ENCODE peak calls at places on chromosomes 6 and 20, in five cellular contexts. C is fibroblast of the aortic adventitia; N is astrocyte of the spinal cord; U is CD4-positive, alpha-beta T cell; T is epithelial cell of esophagus. L is an unnamed sample.

GRCh38 chr20:44054118-44054517 is 132.9 kb downstream of the JPH2 start:
- DNase-seq in C (no peak), N (no peak), U (no peak), T (no peak), L (no peak)

GRCh38 chr6:88574666-88575065 is 388.8 kb downstream of the RNGTT start:
- DNase-seq in C (no peak), N (no peak), U (no peak), T (no peak), L (no peak)

GRCh38 chr20:36215778-36216177 is 20.5 kb upstream of the AAR2 start:
- DNase-seq in C (no peak), N (no peak), U (no peak), T (no peak), L (no peak)

GRCh38 chr6:96299525-96299924 is 222.1 kb upstream of the UFL1 start:
- DNase-seq in C (no peak), N (no peak), U (no peak), T (no peak), L (no peak)

GRCh38 chr6:97097068-97098047 is 172.8 kb downstream of the KLHL32 start:
- DNase-seq in C (peak; percentile 4), N (no peak), U (no peak), T (no peak), L (no peak)

GRCh38 chr6:130558131-130558530 is 192.3 kb downstream of the TMEM200A start:
- DNase-seq in C (no peak), N (no peak), U (no peak), T (no peak), L (no peak)

GRCh38 chr6:35596448-35597442 is 84.0 kb upstream of the TULP1 start:
- DNase-seq in C (peak; percentile 88), N (peak; percentile 94), U (no peak), T (peak; percentile 78), L (peak; percentile 75)

GRCh38 chr6:144661101-144661806 is 376.1 kb downstream of the UTRN start:
- DNase-seq in C (peak; percentile 32), N (peak; percentile 53), U (no peak), T (peak; percentile 56), L (peak; percentile 22)

GRCh38 chr20:2840967-2841531 is 504 bp downstream of the VPS16 start:
- DNase-seq in C (peak; percentile 66), N (peak; percentile 66), U (no peak), T (peak; percentile 35), L (peak; percentile 54)

GRCh38 chr6:119676230-119676629 is 326.7 kb upstream of the MAN1A1 start:
- DNase-seq in C (no peak), N (peak; percentile 20), U (no peak), T (no peak), L (no peak)

GRCh38 chr6:153944197-153944596 is 94.8 kb upstream of the OPRM1 start:
- DNase-seq in C (no peak), N (no peak), U (no peak), T (no peak), L (no peak)

GRCh38 chr6:82646231-82646615 is 282.6 kb downstream of the TPBG start:
- DNase-seq in C (no peak), N (peak; percentile 7), U (no peak), T (peak; percentile 54), L (peak; percentile 1)

GRCh38 chr6:52491203-52492069 is 71.3 kb downstream of the EFHC1 start:
- DNase-seq in C (peak; percentile 2), N (no peak), U (no peak), T (no peak), L (peak; percentile 82)

GRCh38 chr6:169387809-169388383 is 134.2 kb upstream of the THBS2 start:
- DNase-seq in C (no peak), N (no peak), U (no peak), T (no peak), L (no peak)

GRCh38 chr6:72032056-72032455 is 145.7 kb downstream of the RIMS1 start:
- DNase-seq in C (no peak), N (peak; percentile 9), U (no peak), T (peak; percentile 87), L (peak; percentile 32)

GRCh38 chr20:42083280-42083679 is 465.1 kb upstream of the CHD6 start:
- DNase-seq in C (no peak), N (no peak), U (no peak), T (no peak), L (no peak)

GRCh38 chr20:56358070-56358469 is 704 bp upstream of the FAM210B start:
- DNase-seq in C (no peak), N (no peak), U (no peak), T (no peak), L (peak; percentile 52)

GRCh38 chr20:32672982-32673727 is 586 bp downstream of the C20orf203 start:
- DNase-seq in C (no peak), N (no peak), U (no peak), T (no peak), L (no peak)

GRCh38 chr20:25750765-25751696 is 54.4 kb upstream of the ZNF337 start:
- DNase-seq in C (peak; percentile 15), N (peak; percentile 39), U (peak; percentile 53), T (peak; percentile 55), L (peak; percentile 32)

GRCh38 chr6:38935051-38935450 is 113.5 kb upstream of the GLP1R start:
- DNase-seq in C (no peak), N (no peak), U (no peak), T (no peak), L (no peak)

GRCh38 chr20:45293041-45294002 is 13.3 kb upstream of the RBPJL start:
- DNase-seq in C (peak; percentile 61), N (peak; percentile 68), U (peak; percentile 73), T (peak; percentile 60), L (peak; percentile 41)

GRCh38 chr20:4546786-4547185 is 174.9 kb upstream of the PRND start:
- DNase-seq in C (peak; percentile 69), N (peak; percentile 79), U (no peak), T (peak; percentile 55), L (peak; percentile 94)

GRCh38 chr20:1119128-1119505 is 715 bp downstream of the PSMF1 start:
- DNase-seq in C (no peak), N (no peak), U (no peak), T (peak; percentile 16), L (no peak)

DNA sequence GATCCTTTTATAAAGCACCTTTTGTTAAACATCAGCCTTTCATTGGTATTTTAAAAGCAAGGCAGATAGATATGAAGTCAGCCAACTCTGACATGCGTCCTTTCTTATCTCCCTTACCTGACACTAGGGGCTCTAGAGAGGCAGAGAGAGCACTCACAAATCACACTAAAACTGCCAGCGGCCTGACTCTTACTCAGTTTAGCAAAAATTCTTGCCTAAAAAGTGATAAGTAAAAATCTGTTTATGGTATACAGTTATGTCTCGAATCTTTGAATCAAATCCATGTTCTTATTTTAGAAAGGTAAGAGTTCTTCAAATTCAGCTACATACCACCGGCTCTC is 10.4 kb upstream of the TDRD6 start:
- DNase-seq in C (no peak), N (no peak), U (no peak), T (peak; percentile 13), L (no peak)
- TF ChIP-seq CTCF in C (peak; percentile 17), N (peak; percentile 44), U (no peak), T (peak; percentile 60), L (no peak)

DNA sequence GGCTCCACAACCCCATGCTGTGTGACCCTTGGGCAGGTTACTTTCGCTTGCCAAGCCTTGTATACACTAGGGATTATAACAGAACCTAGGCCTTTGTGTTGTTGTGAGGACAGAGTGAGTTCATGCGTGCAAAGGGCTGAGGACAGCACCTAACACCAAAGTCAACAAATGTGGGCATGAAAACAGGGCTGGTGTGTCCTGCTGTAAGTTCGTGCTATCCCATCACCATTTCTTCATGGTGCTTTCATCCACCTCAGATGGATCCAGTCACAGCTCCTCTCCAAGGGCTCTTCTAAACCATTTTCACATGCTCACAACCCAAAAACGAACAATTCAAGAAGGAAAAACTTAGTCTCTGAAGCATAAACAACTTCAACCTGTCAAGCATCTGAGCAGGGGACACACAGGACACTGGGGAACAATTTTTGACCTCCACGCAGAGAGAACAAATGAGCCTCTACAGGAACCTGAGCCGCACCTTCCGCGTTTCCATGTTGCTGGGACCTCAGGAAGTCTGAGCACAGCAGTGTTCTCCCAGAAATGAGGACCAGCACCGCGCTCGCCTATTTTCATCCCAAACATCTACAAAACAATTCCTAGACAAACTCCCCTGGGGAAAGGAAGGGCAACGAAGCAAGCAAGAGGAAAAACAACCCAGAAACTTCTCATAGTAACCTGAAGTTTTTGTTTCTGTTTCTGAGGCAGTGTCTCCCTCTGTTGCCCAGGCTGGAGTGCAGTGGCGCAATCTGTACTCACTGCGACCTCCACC is 3.1 kb downstream of the LRP11 start:
- DNase-seq in C (no peak), N (peak; percentile 36), U (no peak), T (no peak), L (no peak)
- TF ChIP-seq CTCF in C (no peak), N (peak; percentile 43), U (no peak), T (no peak), L (no peak)

DNA sequence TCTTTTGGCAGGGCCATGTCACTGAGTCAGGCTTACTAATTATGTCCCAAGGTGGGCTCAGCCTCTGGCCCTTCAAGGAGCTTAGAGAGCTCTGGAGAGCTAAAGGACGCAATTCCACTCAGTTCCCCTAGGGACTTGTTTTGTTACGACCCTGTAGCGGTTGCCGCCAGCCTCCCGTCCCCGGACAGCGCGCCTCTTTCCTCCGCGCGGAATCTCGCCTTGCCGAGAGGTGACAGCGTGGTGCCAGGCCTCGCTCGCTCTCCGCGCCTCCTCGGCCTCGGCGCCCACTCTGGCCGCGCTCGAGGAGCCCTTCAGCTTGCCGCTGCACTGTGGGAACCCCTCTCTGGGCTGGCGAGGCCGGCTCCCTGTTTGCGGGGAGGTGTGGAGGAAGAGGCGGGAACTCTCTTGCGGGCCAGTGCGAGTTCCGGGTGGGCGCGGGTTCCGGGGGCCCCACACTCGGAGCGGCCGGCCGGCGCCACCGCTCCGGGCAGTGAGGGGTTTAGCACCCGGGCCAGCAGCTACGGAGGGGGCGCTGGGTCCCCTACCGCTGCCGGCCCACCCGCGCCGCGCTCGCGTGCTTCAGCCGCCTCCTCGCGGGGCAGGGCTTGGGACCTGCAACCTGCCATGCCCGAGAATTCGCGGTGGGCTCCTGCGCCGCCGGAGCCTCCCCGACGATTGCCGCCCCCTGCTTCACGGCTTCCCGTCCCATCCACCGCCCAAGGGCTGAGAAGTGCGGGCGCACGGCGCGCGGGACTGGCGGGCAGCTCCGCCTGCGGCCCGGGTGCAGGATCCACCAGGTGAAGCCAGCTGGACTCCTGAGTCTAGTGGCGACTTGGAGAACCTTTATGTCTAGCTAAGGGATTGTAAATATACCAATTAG is 9.9 kb upstream of the ZNF311 start:
- DNase-seq in C (peak; percentile 3), N (no peak), U (no peak), T (no peak), L (no peak)
- TF ChIP-seq CTCF in C (no peak), N (no peak), U (no peak), T (no peak), L (peak; percentile 26)

GRCh38 chr6:56677559-56677958 is 34.9 kb upstream of the DST start:
- DNase-seq in C (peak; percentile 43), N (no peak), U (no peak), T (peak; percentile 65), L (peak; percentile 33)
- TF ChIP-seq CTCF in C (no peak), N (no peak), U (no peak), T (no peak), L (no peak)

DNA sequence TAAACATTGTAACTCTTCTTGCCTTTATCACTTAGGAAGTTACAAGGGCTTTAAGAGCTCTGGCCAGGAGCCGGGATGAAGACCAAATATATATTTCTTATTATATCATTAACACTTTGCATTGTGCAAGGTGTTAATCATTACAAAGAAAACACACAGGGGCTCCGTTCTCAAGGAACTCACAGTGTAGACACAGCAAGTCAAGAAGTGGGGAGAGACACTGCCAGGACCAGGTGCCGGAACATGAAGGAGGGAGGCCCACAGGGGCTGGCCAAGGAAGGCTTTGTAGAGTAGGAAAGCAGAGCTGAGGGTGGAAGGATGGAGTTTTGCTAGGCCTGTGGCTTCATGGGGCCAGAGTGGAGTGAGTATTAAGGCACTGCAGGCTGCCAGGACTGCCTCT is 17.5 kb downstream of the ITPR3 start:
- DNase-seq in C (no peak), N (no peak), U (no peak), T (no peak), L (no peak)
- TF ChIP-seq CTCF in C (no peak), N (no peak), U (no peak), T (no peak), L (no peak)

L was measured in HFFc6.